ENCODE peak calls at places on chromosomes 16 and 17, in four cellular contexts. One of them, this sample, is unnamed.

GRCh38 chr17:16443390-16444257 is 28.3 kb downstream of the TRPV2 start:
- DNase-seq in transverse colon: no peak
- DNase-seq in amygdala: no peak
- DNase-seq in cardiac muscle cell: no peak
- DNase-seq in this sample: no peak

GRCh38 chr16:68013440-68013839 is 2.3 kb downstream of the DPEP2NB start:
- DNase-seq in transverse colon: no peak
- DNase-seq in amygdala: no peak
- DNase-seq in cardiac muscle cell: no peak
- DNase-seq in this sample: no peak

GRCh38 chr16:85637808-85638186 is 24.7 kb downstream of the GSE1 start:
- DNase-seq in amygdala: no peak
- DNase-seq in cardiac muscle cell: no peak
- DNase-seq in transverse colon: no peak
- DNase-seq in this sample: no peak

GRCh38 chr17:40348562-40349476 is 15.7 kb downstream of the GJD3 start:
- DNase-seq in amygdala: peak
- DNase-seq in transverse colon: peak
- DNase-seq in cardiac muscle cell: no peak
- DNase-seq in this sample: no peak

GRCh38 chr17:50184611-50185398 is 16.6 kb downstream of the COL1A1 start:
- DNase-seq in transverse colon: peak
- DNase-seq in amygdala: no peak
- DNase-seq in cardiac muscle cell: no peak
- DNase-seq in this sample: peak

GRCh38 chr17:49687878-49688491 is 10.1 kb upstream of the SPOP start:
- DNase-seq in amygdala: no peak
- DNase-seq in cardiac muscle cell: no peak
- DNase-seq in transverse colon: no peak
- DNase-seq in this sample: peak

GRCh38 chr16:56530872-56531271 is 11.0 kb upstream of the BBS2 start:
- DNase-seq in transverse colon: no peak
- DNase-seq in amygdala: no peak
- DNase-seq in cardiac muscle cell: no peak
- DNase-seq in this sample: no peak

GRCh38 chr17:72311004-72311403 is 190.2 kb downstream of the SOX9 start:
- DNase-seq in transverse colon: no peak
- DNase-seq in amygdala: no peak
- DNase-seq in cardiac muscle cell: no peak
- DNase-seq in this sample: no peak

GRCh38 chr16:5604770-5605169 is 507.2 kb upstream of the EEF2KMT start:
- DNase-seq in transverse colon: no peak
- DNase-seq in amygdala: no peak
- DNase-seq in cardiac muscle cell: peak
- DNase-seq in this sample: no peak

GRCh38 chr16:66899945-66900688 is 18.6 kb downstream of the CDH16 start:
- DNase-seq in cardiac muscle cell: peak
- DNase-seq in transverse colon: peak
- DNase-seq in amygdala: no peak
- DNase-seq in this sample: peak

This sample was measured in Peyer's patch.